ENCODE peak calls at places on chromosomes 12 and 14, in seven cellular contexts. J is neuronal stem cell, B is HT1080, D is T-helper 1 cell, P is NCI-H510A treated with DMSO at 0.1 percent for 48 hours, L is A549, N is HS-27A. T is an unnamed sample.

GRCh38 chr12:113479578-113480335 is 8.1 kb upstream of the LHX5 start:
- DNase-seq in J (peak), B (no peak), D (no peak), P (peak), L (no peak), N (no peak), T (no peak)

GRCh38 chr12:108360487-108360886 is 21.4 kb upstream of the CMKLR1 start:
- DNase-seq in J (no peak), B (peak), D (no peak), P (no peak), L (no peak), N (no peak), T (no peak)

GRCh38 chr14:99159341-99160340 is 112.4 kb downstream of the BCL11B start:
- DNase-seq in J (no peak), B (no peak), D (no peak), P (no peak), L (no peak), N (no peak), T (no peak)

GRCh38 chr12:106978035-106978800 is 8.7 kb downstream of the MTERF2 start:
- DNase-seq in J (no peak), B (no peak), D (no peak), P (no peak), L (no peak), N (no peak), T (peak)

GRCh38 chr12:124493809-124494750 is 73.3 kb downstream of the NCOR2 start:
- DNase-seq in J (no peak), B (no peak), D (no peak), P (no peak), L (no peak), N (no peak), T (no peak)

GRCh38 chr14:91250912-91251311 is 6.4 kb upstream of the GPR68 start:
- DNase-seq in J (no peak), B (no peak), D (no peak), P (peak), L (no peak), N (no peak), T (no peak)

GRCh38 chr12:127822743-127823433 is 444.1 kb upstream of the TMEM132C start:
- DNase-seq in J (no peak), B (no peak), D (no peak), P (no peak), L (no peak), N (no peak), T (no peak)

GRCh38 chr14:95297832-95298231 is 21.9 kb downstream of the CLMN start:
- DNase-seq in J (no peak), B (no peak), D (no peak), P (no peak), L (no peak), N (no peak), T (no peak)

GRCh38 chr12:61860439-61860838 is 399.8 kb upstream of the USP15 start:
- DNase-seq in J (peak), B (no peak), D (no peak), P (no peak), L (no peak), N (no peak), T (no peak)

GRCh38 chr12:132217371-132217770 is 73.1 kb downstream of the NOC4L start:
- DNase-seq in J (no peak), B (no peak), D (no peak), P (no peak), L (no peak), N (no peak), T (no peak)

GRCh38 chr14:80395031-80395430 is 183.7 kb upstream of the DIO2 start:
- DNase-seq in J (no peak), B (no peak), D (no peak), P (no peak), L (no peak), N (no peak), T (no peak)

GRCh38 chr14:81235096-81235495 is 14.3 kb upstream of the GTF2A1 start:
- DNase-seq in J (no peak), B (no peak), D (no peak), P (no peak), L (no peak), N (no peak), T (no peak)

GRCh38 chr12:131002271-131002670 is 48.6 kb downstream of the ADGRD1 start:
- DNase-seq in J (no peak), B (no peak), D (no peak), P (no peak), L (no peak), N (no peak), T (no peak)

GRCh38 chr14:87901196-87901595 is 91.8 kb downstream of the GALC start:
- DNase-seq in J (no peak), B (no peak), D (no peak), P (no peak), L (no peak), N (no peak), T (no peak)

GRCh38 chr14:51337520-51337919 is 97.5 kb downstream of the TMX1 start:
- DNase-seq in J (no peak), B (no peak), D (no peak), P (no peak), L (no peak), N (no peak), T (no peak)

GRCh38 chr12:3557791-3558190 is 66.8 kb downstream of the PRMT8 start:
- DNase-seq in J (no peak), B (no peak), D (no peak), P (no peak), L (no peak), N (no peak), T (no peak)

GRCh38 chr12:123995023-123995422 is 22.0 kb downstream of the ZNF664 start:
- DNase-seq in J (no peak), B (peak), D (no peak), P (no peak), L (no peak), N (no peak), T (no peak)

GRCh38 chr14:61101803-61102548 is 120.9 kb downstream of the SLC38A6 start:
- DNase-seq in J (no peak), B (no peak), D (no peak), P (no peak), L (no peak), N (no peak), T (peak)

GRCh38 chr12:71763682-71764379 is 9.2 kb downstream of the RAB21 start:
- DNase-seq in J (no peak), B (no peak), D (no peak), P (no peak), L (no peak), N (no peak), T (no peak)